ENCODE peak calls at places on chromosomes 3 and 15, in six cellular contexts. P, R, N, A, B and E are unnamed samples.

GRCh38 chr3:8589880-8590556 is 54.6 kb downstream of the SSUH2 start:
- DNase-seq in P (no peak), R (peak), N (no peak), A (no peak), B (no peak), E (no peak)

GRCh38 chr15:70492240-70493177 is 270.8 kb downstream of the UACA start:
- DNase-seq in P (peak), R (peak), N (no peak), A (peak), B (peak), E (no peak)

GRCh38 chr3:12194209-12194608 is 35.5 kb upstream of the TIMP4 start:
- DNase-seq in P (no peak), R (peak), N (no peak), A (no peak), B (no peak), E (no peak)

GRCh38 chr3:142029791-142030190 is 119.6 kb downstream of the TFDP2 start:
- DNase-seq in P (no peak), R (no peak), N (no peak), A (no peak), B (no peak), E (no peak)

GRCh38 chr3:190116551-190117067 is 4.1 kb downstream of the P3H2 start:
- DNase-seq in P (no peak), R (no peak), N (no peak), A (no peak), B (no peak), E (no peak)

GRCh38 chr15:74783072-74783807 is 1.4 kb downstream of the CSK start:
- DNase-seq in P (no peak), R (no peak), N (no peak), A (no peak), B (peak), E (peak)

GRCh38 chr15:68930268-68931022 is at the start of gene SPESP1:
- DNase-seq in P (peak), R (no peak), N (peak), A (peak), B (peak), E (peak)

GRCh38 chr3:31077021-31077601 is 182.7 kb upstream of the GADL1 start:
- DNase-seq in P (no peak), R (peak), N (no peak), A (no peak), B (no peak), E (no peak)

GRCh38 chr3:3799173-3800075 is at the start of gene LRRN1:
- DNase-seq in P (no peak), R (no peak), N (peak), A (no peak), B (peak), E (peak)

GRCh38 chr3:170204023-170204472 is 18.2 kb upstream of the PRKCI start:
- DNase-seq in P (no peak), R (no peak), N (no peak), A (no peak), B (no peak), E (no peak)

GRCh38 chr3:160245261-160245800 is 20.1 kb downstream of the C3orf80 start:
- DNase-seq in P (no peak), R (no peak), N (no peak), A (no peak), B (no peak), E (no peak)

GRCh38 chr3:192916455-192917257 is 1.0 kb downstream of the MB21D2 start:
- DNase-seq in P (no peak), R (peak), N (peak), A (peak), B (peak), E (peak)

GRCh38 chr15:44545934-44546802 is 9.2 kb downstream of the EIF3J start:
- DNase-seq in P (no peak), R (no peak), N (no peak), A (no peak), B (no peak), E (no peak)

GRCh38 chr3:50516048-50516871 is 12.8 kb upstream of the CACNA2D2 start:
- DNase-seq in P (no peak), R (no peak), N (no peak), A (no peak), B (peak), E (no peak)

GRCh38 chr3:184145120-184145524 is 10.0 kb downstream of the EIF2B5 start:
- DNase-seq in P (no peak), R (peak), N (peak), A (peak), B (peak), E (no peak)